ENCODE peak calls at places on chromosome 2, in five cellular contexts. G is K562, E is GM12878, P is HL-60, I is SK-N-SH. V is an unnamed sample.
A peak's percentile ranks its signal among the peaks of the same experiment; 100 is the strongest.

GRCh38 chr2:233404227-233404626 is 49.9 kb downstream of the DGKD start:
- DNase-seq in G (peak; percentile 43), E (no peak), P (no peak), I (no peak), V (peak; percentile 48)

GRCh38 chr2:240350696-240351087 is 84.8 kb upstream of the GPC1 start:
- DNase-seq in G (no peak), E (no peak), P (no peak), I (peak; percentile 47), V (no peak)

GRCh38 chr2:240985881-240986786 is 12.3 kb upstream of the SNED1 start:
- DNase-seq in G (no peak), E (no peak), P (no peak), I (no peak), V (no peak)

GRCh38 chr2:65856423-65856822 is 424.0 kb upstream of the SPRED2 start:
- DNase-seq in G (no peak), E (no peak), P (no peak), I (no peak), V (no peak)

GRCh38 chr2:196783431-196784094 is 15.9 kb downstream of the GTF3C3 start:
- DNase-seq in G (no peak), E (no peak), P (no peak), I (no peak), V (no peak)

GRCh38 chr2:18286897-18287296 is 273.6 kb downstream of the RDH14 start:
- DNase-seq in G (no peak), E (no peak), P (no peak), I (no peak), V (no peak)

GRCh38 chr2:178195390-178196166 is 1.3 kb downstream of the OSBPL6 start:
- DNase-seq in G (no peak), E (no peak), P (no peak), I (no peak), V (no peak)

GRCh38 chr2:201171259-201171814 is 11.6 kb upstream of the CASP10 start:
- DNase-seq in G (no peak), E (no peak), P (no peak), I (no peak), V (no peak)

GRCh38 chr2:21392660-21393059 is 268.9 kb downstream of the TDRD15 start:
- DNase-seq in G (no peak), E (no peak), P (no peak), I (peak; percentile 31), V (no peak)

GRCh38 chr2:204115692-204116091 is 179.1 kb downstream of the ICOS start:
- DNase-seq in G (no peak), E (no peak), P (no peak), I (no peak), V (no peak)

GRCh38 chr2:239316562-239317465 is 84.0 kb downstream of the HDAC4 start:
- DNase-seq in G (peak; percentile 77), E (no peak), P (no peak), I (no peak), V (no peak)

GRCh38 chr2:223697316-223697875 is 95.2 kb upstream of the SCG2 start:
- DNase-seq in G (no peak), E (no peak), P (no peak), I (no peak), V (no peak)

GRCh38 chr2:147182260-147182659 is 662.6 kb upstream of the ACVR2A start:
- DNase-seq in G (no peak), E (peak; percentile 84), P (no peak), I (no peak), V (no peak)
- TF ChIP-seq GABPA in G (no peak), E (peak; percentile 27), P (no peak), I (no peak), V (no peak)

GRCh38 chr2:29072251-29072650 is 2.1 kb downstream of the PCARE start:
- DNase-seq in G (no peak), E (no peak), P (no peak), I (no peak), V (no peak)
- TF ChIP-seq GABPA in G (no peak), E (no peak), P (no peak), I (no peak), V (no peak)

GRCh38 chr2:55840460-55840859 is 83.1 kb downstream of the EFEMP1 start:
- DNase-seq in G (no peak), E (no peak), P (no peak), I (no peak), V (no peak)

GRCh38 chr2:55837073-55837472 is 86.5 kb downstream of the EFEMP1 start:
- DNase-seq in G (no peak), E (no peak), P (no peak), I (no peak), V (peak; percentile 73)

GRCh38 chr2:55838653-55839052 is 84.9 kb downstream of the EFEMP1 start:
- DNase-seq in G (no peak), E (no peak), P (no peak), I (no peak), V (no peak)

GRCh38 chr2:55842009-55842408 is 81.6 kb downstream of the EFEMP1 start:
- DNase-seq in G (no peak), E (no peak), P (no peak), I (no peak), V (no peak)

GRCh38 chr2:55839182-55839819 is 84.3 kb downstream of the EFEMP1 start:
- DNase-seq in G (no peak), E (no peak), P (no peak), I (no peak), V (peak; percentile 91)
- TF ChIP-seq GABPA in G (no peak), E (no peak), P (no peak), I (no peak), V (peak; percentile 41)

DNA sequence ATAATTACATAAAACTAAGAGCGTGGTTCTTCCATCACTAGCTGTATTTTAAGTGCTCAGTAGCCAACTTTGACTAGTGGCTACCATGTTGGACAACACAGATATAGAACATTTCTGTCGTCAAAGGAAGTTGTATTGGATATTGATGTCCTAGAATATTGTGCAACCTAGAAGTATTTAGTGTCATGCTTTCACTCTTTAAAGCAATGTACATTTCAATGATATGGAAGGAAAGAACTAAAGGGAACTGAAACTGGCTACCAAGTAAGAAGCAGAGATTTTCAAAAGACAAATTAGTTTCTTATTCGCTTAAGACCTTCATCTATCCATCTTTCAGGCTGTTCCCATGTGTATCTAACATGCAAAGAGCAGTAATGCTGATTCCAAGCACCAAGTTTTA is 85.4 kb upstream of the EML6 start:
- DNase-seq in G (no peak), E (peak; percentile 55), P (no peak), I (no peak), V (no peak)
- TF ChIP-seq GABPA in G (no peak), E (peak; percentile 27), P (no peak), I (no peak), V (no peak)

DNA sequence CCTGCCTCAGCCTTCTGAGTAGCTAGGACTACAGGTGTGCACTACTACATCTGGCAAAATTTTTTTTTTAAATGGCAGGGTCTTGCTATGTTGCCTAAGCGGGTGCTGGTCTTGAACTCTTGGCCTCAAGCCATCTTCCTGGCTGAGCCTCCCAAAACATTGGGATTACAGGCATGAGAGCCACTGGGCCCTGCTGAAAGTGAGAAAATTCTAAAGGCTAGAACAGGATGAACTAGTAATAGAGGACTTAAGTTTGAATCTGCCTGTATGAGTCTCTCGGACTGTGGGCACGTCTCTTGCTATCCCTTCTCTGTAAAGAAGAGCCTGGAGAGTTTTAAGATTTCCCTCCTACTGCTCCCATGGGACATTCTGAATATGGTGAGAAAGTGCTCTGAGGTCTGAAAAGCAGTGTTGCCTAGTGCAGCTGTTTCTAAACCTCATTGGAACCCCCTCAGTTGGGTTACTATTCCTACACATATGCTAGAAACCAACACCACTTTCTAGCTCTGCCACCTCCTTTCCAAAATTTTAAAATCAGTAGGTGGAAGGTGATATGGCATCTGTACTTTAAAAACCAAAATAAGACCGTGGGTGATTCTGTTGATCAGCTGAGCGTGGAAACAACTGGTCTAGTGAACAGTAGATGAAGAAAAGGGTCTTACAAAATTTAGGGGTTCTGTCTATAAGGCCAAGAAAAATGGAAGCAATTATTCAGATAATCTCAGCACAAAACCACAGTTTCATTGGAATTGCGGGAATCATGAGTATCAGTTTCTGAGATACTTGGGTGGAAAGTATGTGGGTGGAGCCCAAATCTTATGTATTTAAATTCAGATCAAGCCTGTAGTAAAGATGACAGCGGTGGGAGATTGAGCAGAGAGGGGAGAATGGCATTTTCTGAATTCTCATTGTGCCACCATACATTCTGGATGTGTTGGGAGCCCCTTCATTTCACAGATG is 259.8 kb upstream of the CXCR4 start:
- DNase-seq in G (no peak), E (no peak), P (no peak), I (no peak), V (no peak)
- TF ChIP-seq GABPA in G (no peak), E (no peak), P (no peak), I (no peak), V (no peak)

GRCh38 chr2:72921088-72921851 is 4.0 kb downstream of the EMX1 start:
- DNase-seq in G (no peak), E (no peak), P (no peak), I (peak; percentile 18), V (no peak)
- TF ChIP-seq GABPA in G (no peak), E (no peak), P (no peak), I (no peak), V (no peak)

GRCh38 chr2:109660046-109660860 is 46.1 kb downstream of the SOWAHC start:
- DNase-seq in G (no peak), E (no peak), P (no peak), I (no peak), V (peak; percentile 65)
- TF ChIP-seq GABPA in G (no peak), E (no peak), P (no peak), I (no peak), V (no peak)

GRCh38 chr2:106863387-106863786 is 22.6 kb downstream of the ST6GAL2 start:
- DNase-seq in G (no peak), E (no peak), P (no peak), I (no peak), V (no peak)
- TF ChIP-seq GABPA in G (no peak), E (no peak), P (no peak), I (no peak), V (no peak)

GRCh38 chr2:231244382-231245252 is 46.2 kb downstream of the ARMC9 start:
- DNase-seq in G (no peak), E (no peak), P (no peak), I (no peak), V (no peak)
- TF ChIP-seq GABPA in G (no peak), E (no peak), P (no peak), I (no peak), V (no peak)

DNA sequence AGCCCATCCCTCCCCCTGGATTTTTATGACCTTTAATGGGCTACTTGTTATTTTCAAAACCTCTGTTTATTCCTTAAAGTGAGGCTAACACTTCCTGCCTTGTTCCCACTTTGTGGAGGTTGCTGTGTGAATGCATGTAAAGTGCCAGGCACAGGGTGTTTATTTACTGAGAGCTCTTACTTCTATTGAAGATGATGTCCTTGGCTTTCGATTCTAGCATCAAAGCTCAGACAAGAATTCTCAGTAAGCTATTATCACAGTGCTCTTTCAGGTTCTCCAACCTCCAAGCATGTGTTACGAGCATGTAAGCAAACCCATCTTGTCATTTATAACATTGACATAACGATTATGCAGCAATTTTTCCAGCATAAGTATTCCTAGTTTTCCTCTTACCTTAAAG is 44.2 kb downstream of the DPYSL5 start:
- DNase-seq in G (no peak), E (no peak), P (no peak), I (no peak), V (no peak)
- TF ChIP-seq GABPA in G (no peak), E (no peak), P (no peak), I (no peak), V (no peak)

V was measured in HepG2.